ENCODE peak calls at places on chromosomes 16 and 17, in eight cellular contexts. M, N, U, J, Z, I, W and H are unnamed samples.

GRCh38 chr16:58678716-58679115 is 5.9 kb downstream of the SLC38A7 start:
- DNase-seq in Z (no peak), I (no peak), W (peak; percentile 72), J (no peak), N (no peak), U (no peak), M (no peak), H (no peak)

GRCh38 chr17:47240375-47240764 is 13.3 kb upstream of the ITGB3 start:
- DNase-seq in M (no peak), N (no peak), U (no peak), J (no peak), I (no peak), Z (no peak), W (no peak), H (no peak)

GRCh38 chr16:27097671-27098275 is 31.0 kb downstream of the C16orf82 start:
- DNase-seq in Z (no peak), U (no peak), I (no peak), M (peak; percentile 5), N (no peak), J (no peak), W (no peak), H (no peak)

GRCh38 chr17:38761612-38762011 is 9.1 kb downstream of the PSMB3 start:
- DNase-seq in M (no peak), N (no peak), J (no peak), I (no peak), W (peak; percentile 58), Z (no peak), U (peak; percentile 78), H (no peak)

GRCh38 chr16:1707193-1707790 is 1.3 kb downstream of the MAPK8IP3 start:
- DNase-seq in U (peak; percentile 26), I (no peak), Z (no peak), N (no peak), J (no peak), W (no peak), M (no peak), H (no peak)

GRCh38 chr16:31427441-31428276 is 501 bp downstream of the COX6A2 start:
- DNase-seq in N (peak; percentile 34), W (peak; percentile 58), I (no peak), U (peak; percentile 74), Z (no peak), M (no peak), J (peak; percentile 61), H (peak; percentile 23)

GRCh38 chr17:77707546-77707945 is 251.0 kb upstream of the TNRC6C start:
- DNase-seq in J (no peak), W (no peak), M (no peak), I (no peak), N (no peak), U (no peak), Z (no peak), H (no peak)

GRCh38 chr17:37743612-37743874 is 1.3 kb downstream of the HNF1B start:
- DNase-seq in J (no peak), N (peak; percentile 63), M (no peak), Z (no peak), I (no peak), W (no peak), U (peak; percentile 26), H (no peak)

GRCh38 chr16:84086996-84087395 is 29.7 kb downstream of the MBTPS1 start:
- DNase-seq in U (no peak), I (no peak), Z (no peak), M (no peak), N (no peak), W (no peak), J (no peak), H (no peak)

GRCh38 chr17:66791337-66791736 is 43.6 kb upstream of the CACNG5 start:
- DNase-seq in I (no peak), Z (no peak), W (no peak), J (no peak), U (no peak), N (no peak), M (no peak), H (peak; percentile 12)

GRCh38 chr16:28834349-28834748 is 11.6 kb downstream of the ATXN2L start:
- DNase-seq in J (no peak), U (no peak), W (no peak), I (no peak), M (no peak), Z (no peak), N (no peak), H (no peak)

GRCh38 chr17:9200197-9200662 is 178.9 kb downstream of the NTN1 start:
- DNase-seq in Z (no peak), N (no peak), J (no peak), I (no peak), U (no peak), M (no peak), W (no peak), H (no peak)

GRCh38 chr17:43411369-43411677 is 12.5 kb downstream of the ARL4D start:
- DNase-seq in U (no peak), Z (no peak), I (no peak), N (no peak), W (no peak), J (no peak), M (no peak), H (no peak)

GRCh38 chr17:83084621-83085056 is 5.2 kb downstream of the METRNL start:
- DNase-seq in M (no peak), N (peak; percentile 83), Z (no peak), U (no peak), J (no peak), I (no peak), W (no peak), H (no peak)

GRCh38 chr16:17162560-17162959 is 308.2 kb downstream of the XYLT1 start:
- DNase-seq in W (no peak), I (no peak), M (no peak), N (no peak), Z (no peak), J (no peak), U (no peak), H (no peak)

GRCh38 chr17:17367931-17368330 is 64.8 kb downstream of the NT5M start:
- DNase-seq in Z (no peak), J (no peak), M (no peak), W (no peak), I (no peak), N (no peak), U (no peak), H (no peak)

GRCh38 chr16:84648595-84649510 is 542 bp downstream of the KLHL36 start:
- DNase-seq in W (peak; percentile 54), Z (no peak), N (peak; percentile 58), J (peak; percentile 20), I (no peak), M (no peak), U (peak; percentile 90), H (peak; percentile 43)

GRCh38 chr17:74780443-74781238 is 4.5 kb upstream of the NAT9 start:
- DNase-seq in M (no peak), U (peak; percentile 72), N (no peak), J (no peak), Z (no peak), W (peak; percentile 93), I (no peak), H (no peak)

GRCh38 chr17:39960406-39961053 is 2.3 kb upstream of the GSDMA start:
- DNase-seq in W (no peak), J (no peak), U (no peak), N (no peak), I (no peak), Z (no peak), M (no peak), H (no peak)

GRCh38 chr17:45742251-45742650 is 41.9 kb upstream of the CRHR1 start:
- DNase-seq in N (no peak), M (no peak), Z (no peak), U (no peak), W (no peak), I (no peak), J (no peak), H (no peak)

GRCh38 chr17:47135235-47135634 is 53.9 kb downstream of the CDC27 start:
- DNase-seq in J (no peak), W (no peak), U (no peak), I (no peak), N (no peak), M (no peak), Z (no peak), H (no peak)

GRCh38 chr16:80466024-80466986 is 74.5 kb upstream of the DYNLRB2 start:
- DNase-seq in M (peak; percentile 10), Z (peak; percentile 6), I (peak; percentile 5), W (peak; percentile 74), U (peak; percentile 87), N (peak; percentile 30), J (peak; percentile 22), H (peak; percentile 63)

GRCh38 chr17:8630227-8630801 is at the start of gene MYH10:
- DNase-seq in J (no peak), U (no peak), W (no peak), N (no peak), M (no peak), Z (no peak), I (no peak), H (no peak)

GRCh38 chr16:81546781-81547180 is 102.2 kb downstream of the CMIP start:
- DNase-seq in M (no peak), J (no peak), U (no peak), W (no peak), Z (no peak), I (no peak), N (no peak), H (no peak)

GRCh38 chr16:89093602-89094251 is at the start of gene ACSF3:
- DNase-seq in W (peak; percentile 79), N (no peak), I (no peak), J (peak; percentile 56), M (no peak), U (peak; percentile 93), Z (peak; percentile 43), H (peak; percentile 65)